ENCODE peak calls at places on chromosome 15, in seven cellular contexts. Y, S, M, N, L, C and K are unnamed samples.

GRCh38 chr15:70379134-70379533 is 281.4 kb upstream of the TLE3 start:
- DNase-seq in Y (no peak), S (no peak), M (peak; percentile 45), N (no peak), L (no peak), C (no peak), K (no peak)

GRCh38 chr15:73838795-73839565 is 34.4 kb upstream of the TBC1D21 start:
- DNase-seq in Y (no peak), S (peak; percentile 6), M (no peak), N (no peak), L (peak; percentile 13), C (no peak), K (peak; percentile 30)

GRCh38 chr15:77631790-77632551 is 741 bp downstream of the LINGO1 start:
- DNase-seq in Y (no peak), S (no peak), M (no peak), N (no peak), L (no peak), C (peak; percentile 8), K (no peak)

GRCh38 chr15:51622269-51623180 is at the start of gene DMXL2:
- DNase-seq in Y (peak; percentile 76), S (peak; percentile 81), M (peak; percentile 93), N (peak; percentile 82), L (peak; percentile 89), C (peak; percentile 82), K (peak; percentile 53)

GRCh38 chr15:96767703-96768434 is 437.4 kb downstream of the NR2F2 start:
- DNase-seq in Y (peak; percentile 50), S (no peak), M (peak; percentile 57), N (no peak), L (no peak), C (no peak), K (no peak)

GRCh38 chr15:75335313-75335704 is 554 bp upstream of the COMMD4 start:
- DNase-seq in Y (no peak), S (no peak), M (no peak), N (no peak), L (no peak), C (no peak), K (no peak)

GRCh38 chr15:88805031-88805780 is 2.0 kb downstream of the ACAN start:
- DNase-seq in Y (no peak), S (no peak), M (no peak), N (no peak), L (no peak), C (no peak), K (no peak)

GRCh38 chr15:78212546-78213424 is 21.6 kb downstream of the ACSBG1 start:
- DNase-seq in Y (peak; percentile 69), S (peak; percentile 74), M (no peak), N (peak; percentile 59), L (peak; percentile 57), C (peak; percentile 84), K (no peak)

GRCh38 chr15:78347586-78348543 is 7.7 kb downstream of the CRABP1 start:
- DNase-seq in Y (peak; percentile 17), S (no peak), M (no peak), N (no peak), L (no peak), C (no peak), K (peak; percentile 77)

GRCh38 chr15:62208884-62209283 is 43.8 kb upstream of the C2CD4B start:
- DNase-seq in Y (no peak), S (no peak), M (peak; percentile 64), N (no peak), L (no peak), C (no peak), K (no peak)

GRCh38 chr15:50916395-50916794 is 7.9 kb downstream of the AP4E1 start:
- DNase-seq in Y (no peak), S (no peak), M (no peak), N (no peak), L (no peak), C (no peak), K (no peak)

GRCh38 chr15:71934446-71934845 is 124.1 kb downstream of the NR2E3 start:
- DNase-seq in Y (peak; percentile 71), S (no peak), M (no peak), N (no peak), L (no peak), C (no peak), K (no peak)

GRCh38 chr15:68412218-68412617 is 19.7 kb downstream of the ITGA11 start:
- DNase-seq in Y (no peak), S (no peak), M (peak; percentile 90), N (no peak), L (no peak), C (no peak), K (no peak)

GRCh38 chr15:68774521-68775293 is 46.0 kb downstream of the ANP32A start:
- DNase-seq in Y (no peak), S (no peak), M (no peak), N (peak; percentile 59), L (peak; percentile 65), C (no peak), K (no peak)

GRCh38 chr15:39515765-39516164 is 65.1 kb upstream of the THBS1 start:
- DNase-seq in Y (no peak), S (no peak), M (no peak), N (no peak), L (no peak), C (no peak), K (no peak)
- H3K4me3 ChIP-seq in Y (no peak overlapping the region), S (no peak overlapping the region), M (no peak overlapping the region), N (no peak overlapping the region), L (no peak overlapping the region), C (no peak overlapping the region), K (no peak overlapping the region)

DNA sequence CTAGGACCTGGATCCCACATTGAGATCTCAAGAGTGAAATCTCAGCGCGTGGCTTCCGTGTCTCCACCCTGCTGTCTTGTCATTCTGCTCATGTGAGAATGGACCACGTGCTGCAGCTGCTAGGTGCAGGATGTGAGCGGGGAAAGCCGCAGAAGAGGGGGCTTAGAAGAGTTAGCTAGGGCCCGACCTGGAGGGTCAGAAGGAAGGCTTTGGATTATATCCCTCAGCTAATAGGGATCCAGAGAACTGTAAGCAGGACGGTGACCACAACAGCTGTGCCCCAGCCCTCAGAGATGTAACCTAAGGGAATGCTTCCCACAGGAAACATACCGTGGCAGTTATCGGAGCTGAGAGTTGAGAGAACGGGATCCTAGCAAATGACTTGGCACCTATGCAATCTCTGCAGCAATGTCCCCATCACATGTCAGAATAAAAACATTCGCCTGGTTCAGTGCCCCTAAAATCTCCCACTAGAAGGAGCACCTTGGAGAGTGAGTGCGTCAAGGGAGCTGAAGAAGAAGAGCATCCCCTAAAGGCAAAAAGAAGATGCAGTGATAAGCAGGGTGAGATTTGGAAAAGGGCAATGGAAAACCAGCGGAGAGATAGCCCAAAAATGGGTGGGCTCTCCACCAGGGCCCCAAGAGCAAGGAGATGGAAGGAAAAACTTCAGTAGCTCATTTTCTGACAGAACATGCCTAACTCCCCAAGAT is 76.9 kb upstream of the ST8SIA2 start:
- DNase-seq in Y (no peak), S (no peak), M (no peak), N (no peak), L (no peak), C (no peak), K (no peak)
- TF ChIP-seq CTCF in Y (no peak), S (no peak), M (no peak), N (no peak), L (no peak), C (no peak), K (no peak)

GRCh38 chr15:63499611-63500010 is 4.8 kb upstream of the USP3 start:
- DNase-seq in Y (no peak), S (no peak), M (no peak), N (no peak), L (no peak), C (no peak), K (no peak)

GRCh38 chr15:63498815-63499549 is 5.4 kb upstream of the USP3 start:
- DNase-seq in Y (no peak), S (no peak), M (no peak), N (no peak), L (no peak), C (no peak), K (no peak)

GRCh38 chr15:63502137-63502801 is 2.1 kb upstream of the USP3 start:
- DNase-seq in Y (peak; percentile 86), S (no peak), M (no peak), N (peak; percentile 47), L (peak; percentile 76), C (peak; percentile 52), K (peak; percentile 90)

GRCh38 chr15:63501256-63502089 is 2.9 kb upstream of the USP3 start:
- DNase-seq in Y (peak; percentile 86), S (peak; percentile 95), M (no peak), N (peak; percentile 93), L (peak; percentile 96), C (peak; percentile 83), K (no peak)

DNA sequence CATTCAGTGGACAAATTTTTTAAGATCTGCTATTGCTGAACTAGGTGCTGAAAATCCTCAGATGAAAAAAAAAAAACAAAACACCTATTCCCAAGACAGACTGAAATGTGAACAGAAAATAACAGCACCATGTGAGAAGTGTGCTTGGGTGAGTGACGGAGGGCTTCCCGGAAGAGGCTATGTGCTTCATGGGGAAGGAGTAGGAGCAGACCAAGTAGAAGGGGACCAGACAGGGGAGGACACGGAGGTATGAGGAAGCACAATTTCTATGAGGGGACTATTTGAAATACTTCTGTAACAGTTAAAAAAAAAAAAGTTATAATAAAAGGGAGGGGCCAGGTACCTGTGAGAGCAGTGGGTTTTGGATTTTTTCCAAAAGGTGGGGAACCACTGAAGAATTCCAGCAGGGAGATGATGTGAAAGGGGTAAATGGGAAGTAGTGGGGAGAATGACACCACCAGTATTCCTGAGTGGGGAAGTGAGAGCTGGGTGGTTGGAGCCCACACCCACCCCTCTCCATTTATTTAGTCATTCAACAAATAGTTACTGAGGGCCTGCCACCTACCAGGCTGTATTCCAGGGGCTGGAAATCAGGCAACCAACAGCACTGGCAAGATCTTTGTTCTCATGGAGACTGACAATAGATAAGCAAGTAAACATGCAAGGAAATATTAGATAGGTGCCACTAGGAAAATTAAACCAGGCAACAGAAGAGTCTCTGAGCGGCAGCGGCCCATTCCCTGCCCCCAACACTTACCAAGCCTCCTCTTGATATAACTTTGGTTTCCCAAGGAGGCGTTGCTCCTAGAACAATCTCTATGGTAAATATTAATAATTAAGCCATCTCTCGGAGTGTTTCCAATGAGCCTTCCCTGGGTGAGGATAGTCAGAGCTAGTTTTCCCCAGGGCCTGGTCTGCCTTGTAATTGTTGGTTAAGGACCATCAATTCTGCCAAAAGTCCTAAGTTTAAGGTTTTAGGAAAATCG is 3.8 kb upstream of the USP3 start:
- DNase-seq in Y (no peak), S (no peak), M (no peak), N (no peak), L (no peak), C (peak; percentile 31), K (no peak)
- H3K4me3 ChIP-seq in Y (no peak overlapping the region), S (peak overlapping the region; percentile 21), M (peak overlapping the region; percentile 43), N (peak overlapping the region; percentile 40), L (peak overlapping the region; percentile 32), C (no peak overlapping the region), K (no peak overlapping the region)

DNA sequence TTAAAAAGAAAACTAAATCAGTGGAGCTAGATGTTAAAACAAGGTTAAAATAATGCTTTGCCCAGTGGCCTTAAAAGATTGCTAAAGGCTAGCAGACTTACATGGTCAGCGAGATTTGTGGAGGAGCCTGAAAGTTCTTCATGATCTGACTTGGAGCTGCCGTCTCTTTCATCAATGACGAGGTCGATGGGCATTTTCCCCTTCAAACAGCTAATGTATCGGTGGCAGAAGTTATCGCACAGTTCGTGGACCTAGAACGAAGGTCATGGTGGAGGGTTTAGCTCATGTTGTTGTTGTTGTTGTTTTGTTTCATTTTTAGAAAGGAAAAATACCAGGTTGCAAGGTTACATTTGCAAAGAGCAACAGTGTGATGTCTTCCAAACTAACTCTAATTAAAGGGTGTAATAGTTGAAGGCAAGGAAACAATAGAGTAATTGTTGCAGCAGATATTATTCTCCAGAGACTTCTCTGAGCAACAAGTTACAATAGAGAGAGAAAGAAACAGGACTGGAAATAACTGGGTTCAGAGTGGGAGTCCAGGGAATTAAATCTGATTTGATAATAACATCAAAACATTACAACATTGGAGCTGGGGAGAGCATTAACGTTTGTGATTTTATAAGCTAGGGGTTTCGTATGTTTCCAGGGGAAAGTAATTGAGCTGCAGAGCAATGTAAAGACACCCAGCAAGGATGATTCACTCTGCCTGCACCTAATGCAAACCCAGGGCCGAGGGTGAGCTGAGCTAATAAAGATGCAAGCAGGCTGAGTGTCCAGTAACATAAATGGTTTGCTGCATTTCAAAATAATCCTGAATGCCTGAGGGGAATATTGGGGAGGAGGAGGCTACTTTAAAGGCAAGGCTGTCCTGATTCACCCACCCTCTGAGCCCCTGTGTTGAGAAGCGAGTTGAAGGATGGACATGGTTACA is 6.6 kb downstream of the MEIS2 start:
- DNase-seq in Y (peak; percentile 59), S (no peak), M (no peak), N (no peak), L (peak; percentile 81), C (no peak), K (no peak)
- TF ChIP-seq CTCF in Y (no peak), S (no peak), M (no peak), N (no peak), L (no peak), C (no peak), K (no peak)